ENCODE peak calls at places on chromosomes 16 and 17, in five cellular contexts. P, B, H, G and V are unnamed samples.

GRCh38 chr17:1908699-1909309 is 79.0 kb downstream of the RPA1 start:
- DNase-seq in P (peak), B (peak), H (peak), G (peak), V (peak)

GRCh38 chr16:51151951-51152663 is 1.0 kb upstream of the SALL1 start:
- DNase-seq in P (peak), B (no peak), H (no peak), G (no peak), V (peak)

GRCh38 chr17:77386502-77387192 is 245.9 kb downstream of the SEC14L1 start:
- DNase-seq in P (no peak), B (no peak), H (no peak), G (no peak), V (no peak)

GRCh38 chr16:50680907-50681885 is at the start of gene SNX20:
- DNase-seq in P (no peak), B (no peak), H (no peak), G (no peak), V (no peak)

GRCh38 chr17:42459256-42459982 is 741 bp downstream of the ATP6V0A1 start:
- DNase-seq in P (peak), B (peak), H (peak), G (no peak), V (peak)

GRCh38 chr17:72764632-72765041 is 327.9 kb downstream of the SLC39A11 start:
- DNase-seq in P (no peak), B (no peak), H (no peak), G (no peak), V (no peak)

GRCh38 chr17:5099271-5099670 is 12.4 kb downstream of the ZNF232 start:
- DNase-seq in P (no peak), B (no peak), H (no peak), G (no peak), V (peak)

GRCh38 chr17:18262641-18263040 is 2.2 kb downstream of the MIEF2 start:
- DNase-seq in P (no peak), B (no peak), H (no peak), G (no peak), V (no peak)

GRCh38 chr16:83899272-83899897 is 470 bp downstream of the MLYCD start:
- DNase-seq in P (peak), B (no peak), H (peak), G (no peak), V (peak)

GRCh38 chr16:30651124-30652004 is 604 bp downstream of the PRR14 start:
- DNase-seq in P (peak), B (no peak), H (peak), G (no peak), V (peak)

GRCh38 chr17:44707755-44708400 is 587 bp upstream of the DBF4B start:
- DNase-seq in P (no peak), B (no peak), H (peak), G (no peak), V (no peak)

GRCh38 chr16:63080736-63081135 is 1044.5 kb upstream of the CDH8 start:
- DNase-seq in P (no peak), B (no peak), H (no peak), G (no peak), V (no peak)

GRCh38 chr17:28426081-28426519 is 20.1 kb upstream of the SLC46A1 start:
- DNase-seq in P (no peak), B (no peak), H (peak), G (no peak), V (no peak)

GRCh38 chr17:33974276-33974675 is 280.8 kb upstream of the CCL2 start:
- DNase-seq in P (no peak), B (no peak), H (no peak), G (no peak), V (no peak)

GRCh38 chr16:8512941-8513624 is 77.2 kb downstream of the TMEM114 start:
- DNase-seq in P (no peak), B (no peak), H (no peak), G (no peak), V (no peak)

GRCh38 chr17:36942031-36942599 is 4.8 kb downstream of the LHX1 start:
- DNase-seq in P (no peak), B (no peak), H (no peak), G (no peak), V (no peak)

GRCh38 chr16:79430129-79430789 is 170.3 kb downstream of the MAF start:
- DNase-seq in P (no peak), B (no peak), H (no peak), G (no peak), V (no peak)

GRCh38 chr17:77304051-77304745 is 163.4 kb downstream of the SEC14L1 start:
- DNase-seq in P (no peak), B (no peak), H (no peak), G (no peak), V (no peak)

GRCh38 chr17:35605753-35606152 is 18.6 kb downstream of the AP2B1 start:
- DNase-seq in P (no peak), B (no peak), H (no peak), G (no peak), V (no peak)

GRCh38 chr17:73591278-73592078 is 52.8 kb downstream of the SDK2 start:
- DNase-seq in P (no peak), B (no peak), H (no peak), G (no peak), V (no peak)

GRCh38 chr17:55500103-55500502 is 11.1 kb downstream of the SMIM36 start:
- DNase-seq in P (no peak), B (no peak), H (no peak), G (no peak), V (no peak)

GRCh38 chr16:66553223-66553622 is 847 bp downstream of the CKLF start:
- DNase-seq in P (no peak), B (no peak), H (no peak), G (no peak), V (no peak)

GRCh38 chr17:70934834-70935233 is 765.5 kb downstream of the KCNJ2 start:
- DNase-seq in P (no peak), B (no peak), H (no peak), G (no peak), V (no peak)

GRCh38 chr16:87583453-87584131 is 18.7 kb upstream of the JPH3 start:
- DNase-seq in P (peak), B (no peak), H (no peak), G (no peak), V (no peak)

GRCh38 chr16:86740817-86741799 is 162.8 kb downstream of the FOXL1 start:
- DNase-seq in P (no peak), B (no peak), H (no peak), G (no peak), V (no peak)

GRCh38 chr17:1197379-1197778 is 17.6 kb upstream of the ABR start:
- DNase-seq in P (no peak), B (no peak), H (no peak), G (no peak), V (peak)

GRCh38 chr17:65062168-65062915 is 5.8 kb upstream of the GNA13 start:
- DNase-seq in P (no peak), B (no peak), H (peak), G (no peak), V (no peak)

GRCh38 chr17:75199886-75200618 is 5.4 kb upstream of the NUP85 start:
- DNase-seq in P (no peak), B (no peak), H (no peak), G (no peak), V (no peak)
- TF ChIP-seq POLR2A in P (no peak), B (no peak), H (no peak), G (no peak), V (no peak)

GRCh38 chr16:55701442-55702319 is 45.9 kb downstream of the SLC6A2 start:
- DNase-seq in P (peak), B (peak), H (peak), G (peak), V (no peak)
- TF ChIP-seq CTCF in P (no peak), B (no peak), H (peak), G (peak), V (peak)

DNA sequence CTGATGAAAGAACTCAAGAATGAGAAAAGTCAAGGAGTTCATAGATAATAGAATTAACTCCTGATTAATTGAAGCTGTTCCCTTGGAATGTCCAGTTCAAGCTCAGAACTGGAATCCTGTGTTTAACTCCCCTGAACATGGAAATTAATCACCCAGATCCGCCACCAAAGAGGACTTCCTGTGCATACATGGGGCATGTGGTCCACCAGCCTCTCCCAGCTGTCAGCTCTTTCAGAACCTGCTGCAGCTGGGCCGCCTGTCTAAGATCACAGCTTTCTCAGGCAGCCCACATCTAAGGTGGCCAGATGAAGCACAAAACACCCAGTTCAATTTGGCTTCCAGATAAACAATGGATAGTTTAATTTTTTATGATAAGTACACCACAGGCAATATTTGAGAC is 203.7 kb upstream of the COX10 start:
- DNase-seq in P (no peak), B (no peak), H (no peak), G (no peak), V (no peak)
- TF ChIP-seq POLR2A in P (no peak), B (no peak), H (no peak), G (no peak), V (no peak)

GRCh38 chr17:7897773-7898172 is 9.2 kb downstream of the CHD3 start:
- DNase-seq in P (no peak), B (no peak), H (peak), G (no peak), V (peak)
- TF ChIP-seq CTCF in P (peak), B (no peak), H (peak), G (peak), V (no peak)

DNA sequence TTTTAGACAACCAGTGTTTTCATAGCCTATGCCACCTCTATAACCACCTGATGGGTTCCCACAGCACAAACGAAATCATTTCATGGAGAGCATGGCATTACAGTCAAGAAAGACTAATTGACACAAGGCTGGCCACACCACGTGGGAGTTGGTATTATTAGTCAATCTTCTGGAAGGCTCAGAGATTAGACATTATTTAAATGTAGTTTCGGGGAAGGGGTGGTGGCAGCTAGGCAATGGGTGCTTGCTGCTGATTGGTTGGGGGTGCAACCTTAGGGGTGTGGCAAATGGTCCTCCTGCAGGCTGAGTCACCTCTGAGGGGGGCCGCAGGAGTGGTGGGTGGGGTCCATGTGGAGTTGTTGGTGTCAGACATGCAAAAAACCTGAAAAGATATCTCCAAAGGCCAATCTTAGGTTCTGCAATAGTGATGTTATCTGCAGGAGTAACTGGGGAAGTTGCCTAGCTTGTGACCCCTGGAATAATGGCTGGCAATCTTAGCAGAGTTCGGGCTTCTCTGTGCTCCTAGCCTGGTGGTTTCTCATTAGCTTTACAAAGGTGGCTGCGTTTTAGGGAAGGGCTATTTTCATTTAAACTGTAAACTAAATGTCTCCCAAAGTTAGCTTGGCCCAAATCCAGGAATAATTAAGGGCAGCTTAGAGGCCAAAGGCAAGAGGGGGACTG is 4.6 kb downstream of the TEN1 start:
- DNase-seq in P (peak), B (no peak), H (peak), G (no peak), V (peak)
- TF ChIP-seq POLR2A in P (no peak), B (no peak), H (no peak), G (no peak), V (no peak)

DNA sequence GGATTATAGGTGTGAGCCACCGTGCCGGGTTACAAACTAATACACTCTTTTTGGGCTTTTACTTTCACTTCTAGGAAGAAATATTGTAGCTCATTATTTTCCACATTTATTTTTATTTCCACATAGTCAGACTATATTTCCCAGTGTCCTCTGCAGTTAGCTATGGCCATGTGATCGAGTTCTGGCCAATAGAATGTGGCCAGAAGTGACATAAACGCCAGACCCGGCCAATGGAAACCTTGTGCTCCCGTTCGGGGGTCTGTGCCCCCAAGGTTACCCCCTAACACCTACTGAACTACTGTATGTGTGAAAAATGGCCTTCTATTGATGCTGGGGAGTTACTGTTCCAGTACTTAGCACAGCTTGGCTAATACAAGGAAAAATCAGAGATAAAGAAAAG is 13.2 kb upstream of the RPTOR start:
- DNase-seq in P (no peak), B (no peak), H (peak), G (no peak), V (no peak)
- TF ChIP-seq CTCF in P (no peak), B (no peak), H (no peak), G (no peak), V (no peak)

DNA sequence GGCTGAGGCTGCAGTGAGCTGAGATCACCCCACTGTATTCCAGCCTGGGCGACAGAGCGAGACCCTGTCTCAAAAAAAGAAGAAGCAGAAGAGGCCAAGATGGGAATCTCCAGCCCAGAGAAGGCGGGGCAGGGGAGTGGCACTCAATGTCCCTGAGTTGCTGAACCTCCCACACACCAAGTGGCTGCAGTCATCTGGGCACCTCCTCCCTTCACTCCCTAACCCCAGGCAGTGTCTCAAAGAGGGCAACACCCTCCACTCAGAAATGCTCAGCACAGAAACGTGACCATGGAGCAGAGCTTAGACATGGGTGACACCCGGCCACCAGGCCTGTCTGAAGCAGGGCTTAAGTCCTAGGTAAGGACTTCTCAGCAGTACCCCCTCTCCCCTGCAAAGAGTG is 36.3 kb upstream of the BCAR1 start:
- DNase-seq in P (no peak), B (no peak), H (peak), G (no peak), V (no peak)
- TF ChIP-seq POLR2A in P (no peak), B (no peak), H (no peak), G (no peak), V (no peak)

GRCh38 chr17:57832711-57833596 is 16.9 kb downstream of the MRPS23 start:
- DNase-seq in P (peak), B (peak), H (peak), G (peak), V (peak)

GRCh38 chr17:57832299-57832698 is 17.5 kb downstream of the MRPS23 start:
- DNase-seq in P (no peak), B (no peak), H (no peak), G (no peak), V (no peak)

GRCh38 chr17:57835333-57835900 is 14.4 kb downstream of the MRPS23 start:
- DNase-seq in P (no peak), B (no peak), H (no peak), G (no peak), V (no peak)

GRCh38 chr17:57833597-57833939 is 16.3 kb downstream of the MRPS23 start:
- DNase-seq in P (no peak), B (no peak), H (no peak), G (no peak), V (no peak)

GRCh38 chr17:57834146-57834741 is 15.6 kb downstream of the MRPS23 start:
- DNase-seq in P (no peak), B (peak), H (no peak), G (no peak), V (no peak)
- TF ChIP-seq CTCF in P (no peak), B (no peak), H (no peak), G (peak), V (no peak)